ENCODE peak calls at places on chromosomes 16 and 17, in six cellular contexts. One of them, this sample, is unnamed.

GRCh38 chr16:67190448-67191399 is 788 bp upstream of the EXOC3L1 start:
- DNase-seq in AG20443: no peak
- DNase-seq in T follicular helper cell: no peak
- DNase-seq in SK-N-SH: no peak
- DNase-seq in heart left ventricle: no peak
- DNase-seq in GM04503: no peak
- DNase-seq in this sample: no peak

GRCh38 chr17:2954898-2955445 is 108.4 kb downstream of the OR1D5 start:
- DNase-seq in SK-N-SH: no peak
- DNase-seq in heart left ventricle: no peak
- DNase-seq in T follicular helper cell: no peak
- DNase-seq in AG20443: peak
- DNase-seq in GM04503: peak
- DNase-seq in this sample: no peak

GRCh38 chr17:78808106-78808635 is 26.1 kb upstream of the CYTH1 start:
- DNase-seq in SK-N-SH: no peak
- DNase-seq in GM04503: no peak
- DNase-seq in heart left ventricle: no peak
- DNase-seq in AG20443: no peak
- DNase-seq in T follicular helper cell: no peak
- DNase-seq in this sample: no peak

GRCh38 chr17:18960803-18961511 is 9.0 kb downstream of the SLC5A10 start:
- DNase-seq in SK-N-SH: peak
- DNase-seq in AG20443: peak
- DNase-seq in T follicular helper cell: peak
- DNase-seq in heart left ventricle: peak
- DNase-seq in GM04503: no peak
- DNase-seq in this sample: peak

GRCh38 chr16:26667271-26667703 is 399.4 kb upstream of the C16orf82 start:
- DNase-seq in GM04503: no peak
- DNase-seq in heart left ventricle: no peak
- DNase-seq in SK-N-SH: no peak
- DNase-seq in AG20443: no peak
- DNase-seq in T follicular helper cell: no peak
- DNase-seq in this sample: peak

GRCh38 chr17:74017461-74017860 is 186.0 kb upstream of the RPL38 start:
- DNase-seq in T follicular helper cell: no peak
- DNase-seq in SK-N-SH: no peak
- DNase-seq in AG20443: no peak
- DNase-seq in heart left ventricle: no peak
- DNase-seq in GM04503: no peak
- DNase-seq in this sample: no peak

GRCh38 chr16:53257001-53257400 is 177.3 kb upstream of the RBL2 start:
- DNase-seq in GM04503: peak
- DNase-seq in heart left ventricle: no peak
- DNase-seq in AG20443: peak
- DNase-seq in SK-N-SH: no peak
- DNase-seq in T follicular helper cell: no peak
- DNase-seq in this sample: no peak

GRCh38 chr17:7673239-7673638 is 14.1 kb downstream of the TP53 start:
- DNase-seq in T follicular helper cell: no peak
- DNase-seq in AG20443: no peak
- DNase-seq in SK-N-SH: no peak
- DNase-seq in GM04503: no peak
- DNase-seq in heart left ventricle: no peak
- DNase-seq in this sample: peak

GRCh38 chr16:1137604-1138003 is 15.3 kb upstream of the CACNA1H start:
- DNase-seq in AG20443: no peak
- DNase-seq in SK-N-SH: no peak
- DNase-seq in heart left ventricle: no peak
- DNase-seq in GM04503: peak
- DNase-seq in T follicular helper cell: no peak
- DNase-seq in this sample: no peak

GRCh38 chr16:86321491-86321890 is 188.8 kb upstream of the FOXF1 start:
- DNase-seq in SK-N-SH: no peak
- DNase-seq in GM04503: no peak
- DNase-seq in heart left ventricle: no peak
- DNase-seq in T follicular helper cell: no peak
- DNase-seq in AG20443: no peak
- DNase-seq in this sample: no peak

GRCh38 chr16:53476867-53477266 is 26.1 kb downstream of the AKTIP start:
- DNase-seq in T follicular helper cell: no peak
- DNase-seq in GM04503: no peak
- DNase-seq in AG20443: no peak
- DNase-seq in heart left ventricle: no peak
- DNase-seq in SK-N-SH: no peak
- DNase-seq in this sample: no peak

GRCh38 chr17:13044713-13045112 is 26.9 kb upstream of the ELAC2 start:
- DNase-seq in SK-N-SH: peak
- DNase-seq in GM04503: no peak
- DNase-seq in T follicular helper cell: no peak
- DNase-seq in heart left ventricle: no peak
- DNase-seq in AG20443: peak
- DNase-seq in this sample: no peak

GRCh38 chr16:15996432-15997109 is 47.2 kb downstream of the ABCC1 start:
- DNase-seq in heart left ventricle: peak
- DNase-seq in T follicular helper cell: no peak
- DNase-seq in SK-N-SH: peak
- DNase-seq in AG20443: peak
- DNase-seq in GM04503: peak
- DNase-seq in this sample: peak

GRCh38 chr16:47567321-47567720 is 106.2 kb downstream of the PHKB start:
- DNase-seq in SK-N-SH: no peak
- DNase-seq in heart left ventricle: no peak
- DNase-seq in AG20443: no peak
- DNase-seq in T follicular helper cell: no peak
- DNase-seq in GM04503: no peak
- DNase-seq in this sample: no peak

GRCh38 chr16:85649978-85650863 is 37.1 kb downstream of the GSE1 start:
- DNase-seq in T follicular helper cell: no peak
- DNase-seq in GM04503: no peak
- DNase-seq in SK-N-SH: peak
- DNase-seq in AG20443: no peak
- DNase-seq in heart left ventricle: peak
- DNase-seq in this sample: peak

GRCh38 chr16:27313422-27314160 is at the start of gene IL4R:
- DNase-seq in AG20443: peak
- DNase-seq in T follicular helper cell: peak
- DNase-seq in heart left ventricle: peak
- DNase-seq in SK-N-SH: peak
- DNase-seq in GM04503: peak
- DNase-seq in this sample: peak

GRCh38 chr17:33967608-33968349 is 287.3 kb upstream of the CCL2 start:
- DNase-seq in heart left ventricle: no peak
- DNase-seq in SK-N-SH: no peak
- DNase-seq in T follicular helper cell: no peak
- DNase-seq in GM04503: no peak
- DNase-seq in AG20443: no peak
- DNase-seq in this sample: no peak

GRCh38 chr17:57684711-57685498 is 60.2 kb downstream of the CCDC182 start:
- DNase-seq in heart left ventricle: no peak
- DNase-seq in GM04503: no peak
- DNase-seq in T follicular helper cell: no peak
- DNase-seq in AG20443: no peak
- DNase-seq in SK-N-SH: no peak
- DNase-seq in this sample: no peak

GRCh38 chr17:58317421-58318064 is 11.1 kb downstream of the TSPOAP1 start:
- DNase-seq in heart left ventricle: no peak
- DNase-seq in GM04503: peak
- DNase-seq in AG20443: peak
- DNase-seq in T follicular helper cell: peak
- DNase-seq in SK-N-SH: peak
- DNase-seq in this sample: peak

GRCh38 chr16:71796501-71796900 is 12.1 kb downstream of the AP1G1 start:
- DNase-seq in AG20443: peak
- DNase-seq in SK-N-SH: no peak
- DNase-seq in heart left ventricle: no peak
- DNase-seq in GM04503: no peak
- DNase-seq in T follicular helper cell: no peak
- DNase-seq in this sample: no peak

GRCh38 chr17:50806141-50806643 is 29.2 kb upstream of the WFIKKN2 start:
- DNase-seq in AG20443: no peak
- DNase-seq in heart left ventricle: no peak
- DNase-seq in T follicular helper cell: no peak
- DNase-seq in GM04503: no peak
- DNase-seq in SK-N-SH: no peak
- DNase-seq in this sample: peak

GRCh38 chr16:16150117-16150877 is 73.0 kb downstream of the ABCC6 start:
- DNase-seq in AG20443: peak
- DNase-seq in T follicular helper cell: no peak
- DNase-seq in GM04503: no peak
- DNase-seq in SK-N-SH: peak
- DNase-seq in heart left ventricle: peak
- DNase-seq in this sample: peak

GRCh38 chr16:69917739-69918138 is 33.4 kb upstream of the CLEC18A start:
- DNase-seq in SK-N-SH: no peak
- DNase-seq in T follicular helper cell: no peak
- DNase-seq in heart left ventricle: peak
- DNase-seq in GM04503: peak
- DNase-seq in AG20443: peak
- DNase-seq in this sample: peak

GRCh38 chr16:2424061-2425007 is 4.9 kb upstream of the CCNF start:
- DNase-seq in SK-N-SH: no peak
- DNase-seq in T follicular helper cell: no peak
- DNase-seq in GM04503: no peak
- DNase-seq in heart left ventricle: no peak
- DNase-seq in AG20443: no peak
- DNase-seq in this sample: peak

GRCh38 chr17:57009737-57010445 is 32.0 kb downstream of the SCPEP1 start:
- DNase-seq in GM04503: no peak
- DNase-seq in AG20443: peak
- DNase-seq in SK-N-SH: peak
- DNase-seq in heart left ventricle: peak
- DNase-seq in T follicular helper cell: peak
- DNase-seq in this sample: peak

GRCh38 chr17:2594657-2595085 is 1.2 kb downstream of the PAFAH1B1 start:
- DNase-seq in heart left ventricle: no peak
- DNase-seq in GM04503: no peak
- DNase-seq in T follicular helper cell: peak
- DNase-seq in AG20443: no peak
- DNase-seq in SK-N-SH: no peak
- DNase-seq in this sample: no peak

GRCh38 chr17:51079049-51079448 is 41.6 kb downstream of the SPAG9 start:
- DNase-seq in heart left ventricle: no peak
- DNase-seq in SK-N-SH: no peak
- DNase-seq in T follicular helper cell: no peak
- DNase-seq in GM04503: no peak
- DNase-seq in AG20443: peak
- DNase-seq in this sample: no peak

GRCh38 chr16:87053016-87053982 is 263.9 kb downstream of the C16orf95 start:
- DNase-seq in heart left ventricle: no peak
- DNase-seq in SK-N-SH: no peak
- DNase-seq in GM04503: no peak
- DNase-seq in AG20443: no peak
- DNase-seq in T follicular helper cell: no peak
- DNase-seq in this sample: peak

GRCh38 chr17:68491864-68492263 is 20.4 kb upstream of the PRKAR1A start:
- DNase-seq in heart left ventricle: no peak
- DNase-seq in SK-N-SH: no peak
- DNase-seq in GM04503: no peak
- DNase-seq in T follicular helper cell: no peak
- DNase-seq in AG20443: no peak
- DNase-seq in this sample: no peak

GRCh38 chr17:41914358-41914766 is 4.4 kb downstream of the ACLY start:
- DNase-seq in T follicular helper cell: no peak
- DNase-seq in SK-N-SH: no peak
- DNase-seq in GM04503: no peak
- DNase-seq in AG20443: no peak
- DNase-seq in heart left ventricle: no peak
- DNase-seq in this sample: no peak

GRCh38 chr17:76529643-76530488 is 7.6 kb downstream of the CYGB start:
- DNase-seq in GM04503: no peak
- DNase-seq in heart left ventricle: peak
- DNase-seq in AG20443: peak
- DNase-seq in T follicular helper cell: no peak
- DNase-seq in SK-N-SH: peak
- DNase-seq in this sample: peak